ENCODE peak calls at places on chromosomes 6 and 20, in four cellular contexts. U is natural killer cell, W is EH, J is sigmoid colon. B is an unnamed sample.

GRCh38 chr20:47561175-47561574 is 59.5 kb downstream of the NCOA3 start:
- DNase-seq in U (no peak), W (peak), J (no peak), B (no peak)

GRCh38 chr6:148771212-148771601 is 24.4 kb downstream of the UST start:
- DNase-seq in U (no peak), W (no peak), J (no peak), B (no peak)

GRCh38 chr6:149843051-149843633 is 21.0 kb downstream of the LRP11 start:
- DNase-seq in U (no peak), W (no peak), J (no peak), B (no peak)

GRCh38 chr20:38870733-38871559 is 55.3 kb upstream of the FAM83D start:
- DNase-seq in U (no peak), W (peak), J (no peak), B (peak)

GRCh38 chr6:134813146-134813545 is 136.8 kb downstream of the ALDH8A1 start:
- DNase-seq in U (no peak), W (peak), J (no peak), B (no peak)

GRCh38 chr6:36220211-36220610 is 23.7 kb downstream of the BRPF3 start:
- DNase-seq in U (no peak), W (no peak), J (no peak), B (no peak)

GRCh38 chr20:35443003-35443402 is 5.0 kb upstream of the GDF5 start:
- DNase-seq in U (no peak), W (peak), J (no peak), B (peak)

GRCh38 chr6:52664991-52665686 is 5.8 kb upstream of the TMEM14A start:
- DNase-seq in U (no peak), W (peak), J (no peak), B (peak)

GRCh38 chr6:36025932-36026327 is 1.5 kb upstream of the SLC26A8 start:
- DNase-seq in U (no peak), W (peak), J (no peak), B (peak)